ENCODE peak calls at places on chromosomes 16 and 17, in ten cellular contexts. J is SHP77; S is T1000; I is NCI-H69; R is Panc1; Z is skeletal muscle cell; O is NCI-H345; H is Ammon's horn; V is activated naive CD4-positive, alpha-beta T cell; F is C1 segment of cervical spinal cord. T is an unnamed sample.

GRCh38 chr17:76640550-76641380 is 2.8 kb downstream of the ST6GALNAC1 start:
- DNase-seq in O (no peak), V (no peak), R (no peak), J (no peak), I (no peak), S (no peak), Z (no peak), F (no peak), H (no peak), T (no peak)

GRCh38 chr17:58081641-58082340 is 1.4 kb upstream of the DYNLL2 start:
- DNase-seq in J (no peak), Z (no peak), H (no peak), V (no peak), S (no peak), F (no peak), I (no peak), O (no peak), R (no peak), T (no peak)

GRCh38 chr16:83648347-83648746 is 159.4 kb upstream of the HSBP1 start:
- DNase-seq in H (no peak), F (no peak), O (no peak), Z (no peak), R (no peak), S (no peak), J (no peak), V (no peak), I (no peak), T (no peak)

GRCh38 chr17:78049609-78050008 is 78.9 kb downstream of the TMC6 start:
- DNase-seq in I (no peak), V (no peak), O (no peak), R (no peak), J (no peak), S (no peak), F (no peak), H (no peak), Z (no peak), T (no peak)

GRCh38 chr17:61504697-61505096 is 52.5 kb downstream of the TBX4 start:
- DNase-seq in S (no peak), Z (peak; percentile 66), I (no peak), J (no peak), R (peak; percentile 52), V (no peak), F (no peak), O (no peak), H (no peak), T (no peak)

GRCh38 chr17:81279278-81280073 is 15.6 kb downstream of the SLC38A10 start:
- DNase-seq in F (no peak), V (no peak), S (no peak), I (no peak), Z (no peak), H (peak; percentile 62), O (no peak), J (no peak), R (no peak), T (no peak)

GRCh38 chr17:48594412-48595106 is 980 bp upstream of the HOXB5 start:
- DNase-seq in H (no peak), O (no peak), J (no peak), R (no peak), S (no peak), Z (no peak), V (no peak), F (no peak), I (no peak), T (no peak)

GRCh38 chr16:69935740-69936139 is 15.4 kb upstream of the CLEC18A start:
- DNase-seq in I (no peak), Z (no peak), R (no peak), S (no peak), F (no peak), O (no peak), J (no peak), H (no peak), V (no peak), T (no peak)

GRCh38 chr16:68512183-68512582 is 26.9 kb upstream of the ZFP90 start:
- DNase-seq in R (no peak), J (no peak), V (no peak), O (no peak), H (no peak), S (no peak), Z (no peak), F (no peak), I (no peak), T (no peak)

GRCh38 chr17:82947051-82947991 is 107.5 kb upstream of the ZNF750 start:
- DNase-seq in V (no peak), S (no peak), O (no peak), Z (no peak), R (no peak), F (no peak), I (no peak), J (no peak), H (no peak), T (no peak)

GRCh38 chr17:64788286-64789060 is 126.4 kb upstream of the SMURF2 start:
- DNase-seq in V (no peak), J (no peak), O (no peak), H (no peak), S (no peak), I (no peak), Z (no peak), F (no peak), R (no peak), T (no peak)

GRCh38 chr16:54194008-54194731 is 92.4 kb downstream of the IRX3 start:
- DNase-seq in I (peak; percentile 79), F (peak; percentile 33), O (peak; percentile 42), H (peak; percentile 69), Z (no peak), R (no peak), S (no peak), J (peak; percentile 15), V (no peak), T (no peak)

GRCh38 chr17:63406689-63407330 is 39.3 kb downstream of the CYB561 start:
- DNase-seq in J (peak; percentile 82), I (peak; percentile 88), F (peak; percentile 23), O (peak; percentile 84), R (peak; percentile 64), H (peak; percentile 91), S (peak; percentile 85), Z (peak; percentile 67), V (peak; percentile 8), T (no peak)

GRCh38 chr17:2965621-2966275 is 97.7 kb downstream of the OR1D5 start:
- DNase-seq in J (no peak), I (no peak), S (peak; percentile 33), Z (no peak), V (no peak), R (no peak), H (no peak), O (no peak), F (no peak), T (no peak)

GRCh38 chr17:75652934-75653549 is 13.9 kb downstream of the RECQL5 start:
- DNase-seq in H (peak; percentile 67), O (peak; percentile 48), J (no peak), I (peak; percentile 68), S (no peak), F (no peak), R (no peak), V (no peak), Z (no peak), T (no peak)

T was measured in D721Med.